ENCODE peak calls at places on chromosomes 16 and 17, in seven cellular contexts. A is sigmoid colon, G is A549, Z is body of pancreas, U is Panc1, S is testis, D is mesendoderm. I is an unnamed sample.
A peak's percentile ranks its signal among the peaks of the same experiment; 100 is the strongest.

GRCh38 chr17:42248351-42249179 is 27.6 kb downstream of the STAT5B start:
- DNase-seq in A (peak; percentile 95), G (no peak), Z (peak; percentile 75), U (no peak), S (peak; percentile 92), D (peak; percentile 18), I (peak; percentile 62)

GRCh38 chr17:35170968-35171771 is 23.0 kb downstream of the SLC35G3 start:
- DNase-seq in A (no peak), G (peak; percentile 49), Z (peak; percentile 15), U (no peak), S (no peak), D (no peak), I (no peak)

GRCh38 chr16:4003166-4003565 is 113.1 kb downstream of the ADCY9 start:
- DNase-seq in A (no peak), G (no peak), Z (no peak), U (no peak), S (no peak), D (no peak), I (no peak)

GRCh38 chr17:35245196-35245486 is 2.3 kb downstream of the SLFN5 start:
- DNase-seq in A (no peak), G (peak; percentile 63), Z (no peak), U (peak; percentile 68), S (no peak), D (peak; percentile 44), I (no peak)

GRCh38 chr17:82570282-82570681 is 50.8 kb downstream of the FOXK2 start:
- DNase-seq in A (no peak), G (no peak), Z (no peak), U (no peak), S (no peak), D (no peak), I (no peak)

GRCh38 chr17:68760141-68760475 is 158.9 kb upstream of the FAM20A start:
- DNase-seq in A (no peak), G (no peak), Z (no peak), U (no peak), S (no peak), D (no peak), I (no peak)

GRCh38 chr17:53722407-53722806 is 100.3 kb upstream of the KIF2B start:
- DNase-seq in A (no peak), G (peak; percentile 36), Z (no peak), U (no peak), S (no peak), D (peak; percentile 73), I (no peak)

GRCh38 chr17:39972271-39972670 is 8.3 kb upstream of the PSMD3 start:
- DNase-seq in A (no peak), G (no peak), Z (no peak), U (no peak), S (no peak), D (no peak), I (no peak)

GRCh38 chr17:6110592-6110991 is 40.4 kb downstream of the WSCD1 start:
- DNase-seq in A (no peak), G (no peak), Z (no peak), U (peak; percentile 2), S (no peak), D (no peak), I (no peak)

GRCh38 chr17:16250635-16251034 is 33.6 kb downstream of the PIGL start:
- DNase-seq in A (no peak), G (no peak), Z (no peak), U (no peak), S (no peak), D (no peak), I (no peak)

GRCh38 chr17:7213895-7214299 is 5.7 kb downstream of the DLG4 start:
- DNase-seq in A (peak; percentile 92), G (peak; percentile 94), Z (peak; percentile 82), U (no peak), S (peak; percentile 86), D (peak; percentile 100), I (no peak)

GRCh38 chr16:25109643-25110042 is 1.9 kb upstream of the LCMT1 start:
- DNase-seq in A (peak; percentile 76), G (peak; percentile 78), Z (peak; percentile 32), U (peak; percentile 92), S (peak; percentile 54), D (no peak), I (no peak)

GRCh38 chr17:6090253-6090652 is 20.1 kb downstream of the WSCD1 start:
- DNase-seq in A (peak; percentile 47), G (no peak), Z (no peak), U (no peak), S (no peak), D (no peak), I (no peak)

GRCh38 chr17:14833201-14833773 is 431.8 kb downstream of the PMP22 start:
- DNase-seq in A (no peak), G (no peak), Z (no peak), U (no peak), S (no peak), D (no peak), I (no peak)

GRCh38 chr16:8655184-8655717 is 19.2 kb upstream of the ABAT start:
- DNase-seq in A (no peak), G (no peak), Z (peak; percentile 48), U (no peak), S (no peak), D (peak; percentile 62), I (no peak)

GRCh38 chr17:48335858-48336500 is 94.0 kb downstream of the SKAP1 start:
- DNase-seq in A (no peak), G (peak; percentile 35), Z (no peak), U (peak; percentile 62), S (no peak), D (peak; percentile 43), I (no peak)

GRCh38 chr17:48333034-48333491 is 97.0 kb downstream of the SKAP1 start:
- DNase-seq in A (no peak), G (no peak), Z (no peak), U (peak; percentile 42), S (no peak), D (no peak), I (no peak)

GRCh38 chr17:48338720-48339119 is 91.3 kb downstream of the SKAP1 start:
- DNase-seq in A (no peak), G (no peak), Z (no peak), U (no peak), S (no peak), D (no peak), I (no peak)

GRCh38 chr17:48336986-48337385 is 93.0 kb downstream of the SKAP1 start:
- DNase-seq in A (no peak), G (no peak), Z (no peak), U (no peak), S (no peak), D (no peak), I (no peak)

DNA sequence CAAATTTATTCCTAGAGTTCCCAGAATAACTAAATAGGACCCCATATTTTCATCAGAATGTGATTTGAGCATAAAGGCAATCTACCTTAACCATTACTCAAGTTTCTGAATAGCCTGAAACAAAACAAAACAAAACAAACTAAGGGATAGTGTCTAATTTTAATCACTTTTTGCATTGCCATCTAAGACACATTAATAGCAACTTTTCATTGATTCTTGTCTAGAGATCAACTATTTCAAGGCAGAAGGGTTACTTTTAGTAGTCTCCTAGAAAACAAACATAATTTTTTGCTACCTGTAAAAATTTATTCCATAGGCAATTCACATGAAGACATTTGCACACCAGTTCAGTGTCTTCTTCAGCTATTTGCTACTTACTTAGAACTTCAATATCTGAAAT is 94.8 kb downstream of the SKAP1 start:
- DNase-seq in A (no peak), G (no peak), Z (no peak), U (no peak), S (no peak), D (no peak), I (no peak)
- H3K4me3 ChIP-seq in A (no peak overlapping the region), G (no peak overlapping the region), Z (no peak overlapping the region), U (no peak overlapping the region), S (no peak overlapping the region), D (no peak overlapping the region), I (no peak overlapping the region)

DNA sequence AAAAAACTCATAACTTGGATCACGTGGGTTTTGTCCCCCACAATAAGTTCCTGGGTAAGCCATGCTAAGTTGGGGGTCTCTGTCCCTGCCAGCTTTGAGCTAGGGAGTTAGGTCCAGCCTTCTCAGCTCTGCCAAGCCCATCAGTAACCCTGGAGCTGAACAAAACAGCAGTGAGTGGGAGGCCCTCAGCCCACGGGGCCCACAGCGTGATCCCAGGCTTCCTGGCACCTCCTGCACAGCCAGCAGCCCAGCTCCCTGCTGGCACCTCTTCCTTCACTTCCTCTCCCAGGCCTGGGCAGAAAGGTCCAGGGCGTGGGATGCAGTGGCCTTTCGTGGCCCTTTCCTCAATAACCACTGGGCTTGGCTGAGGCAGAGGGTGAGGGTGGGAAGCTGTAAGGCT is 35.6 kb upstream of the CDC42EP4 start:
- DNase-seq in A (no peak), G (no peak), Z (no peak), U (no peak), S (peak; percentile 78), D (no peak), I (no peak)
- H3K27ac ChIP-seq in A (peak overlapping the region; percentile 30), G (no peak overlapping the region), Z (no peak overlapping the region), U (peak overlapping the region; percentile 45), S (peak overlapping the region; percentile 24), D (no peak overlapping the region), I (no peak overlapping the region)

DNA sequence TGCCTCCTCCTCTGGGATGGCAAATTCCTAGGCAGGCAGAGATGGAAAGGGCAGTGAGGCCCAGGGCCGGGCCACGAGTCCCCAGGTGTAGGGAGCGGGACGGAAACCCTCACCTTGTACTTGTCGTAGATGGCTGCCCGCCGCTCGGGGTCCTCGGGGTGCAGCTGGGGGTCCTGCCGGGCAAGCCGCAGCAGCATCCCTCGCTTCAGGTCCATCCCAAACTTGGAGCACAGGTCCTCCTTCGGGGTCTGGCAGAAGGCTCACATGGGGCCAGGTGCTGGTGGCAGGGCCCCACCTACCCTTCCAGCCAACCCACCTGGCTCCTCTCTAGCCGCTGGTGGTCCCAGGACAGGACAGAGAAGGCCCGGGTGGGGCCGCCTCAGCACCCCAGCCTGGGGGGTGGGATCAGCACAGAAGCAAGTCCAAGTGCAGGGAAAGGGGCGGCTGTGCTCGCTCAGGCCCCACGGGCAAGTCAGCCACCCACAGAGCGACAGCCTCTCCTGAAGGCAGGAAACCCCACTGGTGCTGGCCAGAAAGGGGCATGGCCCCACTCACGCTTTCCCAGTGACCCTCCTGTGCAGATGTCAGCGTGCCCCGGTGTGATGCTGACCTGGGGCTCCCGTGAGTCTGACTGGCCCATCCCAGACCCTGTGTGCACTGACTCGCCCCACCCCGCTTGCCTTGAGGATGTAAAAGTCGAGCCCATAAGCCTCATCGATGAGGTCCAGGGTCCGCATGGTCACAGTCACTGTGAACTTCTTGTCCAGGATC is 1.8 kb downstream of the MRPL28 start:
- DNase-seq in A (peak; percentile 60), G (no peak), Z (no peak), U (no peak), S (no peak), D (no peak), I (no peak)
- H3K4me3 ChIP-seq in A (no peak overlapping the region), G (no peak overlapping the region), Z (no peak overlapping the region), U (no peak overlapping the region), S (no peak overlapping the region), D (no peak overlapping the region), I (no peak overlapping the region)

DNA sequence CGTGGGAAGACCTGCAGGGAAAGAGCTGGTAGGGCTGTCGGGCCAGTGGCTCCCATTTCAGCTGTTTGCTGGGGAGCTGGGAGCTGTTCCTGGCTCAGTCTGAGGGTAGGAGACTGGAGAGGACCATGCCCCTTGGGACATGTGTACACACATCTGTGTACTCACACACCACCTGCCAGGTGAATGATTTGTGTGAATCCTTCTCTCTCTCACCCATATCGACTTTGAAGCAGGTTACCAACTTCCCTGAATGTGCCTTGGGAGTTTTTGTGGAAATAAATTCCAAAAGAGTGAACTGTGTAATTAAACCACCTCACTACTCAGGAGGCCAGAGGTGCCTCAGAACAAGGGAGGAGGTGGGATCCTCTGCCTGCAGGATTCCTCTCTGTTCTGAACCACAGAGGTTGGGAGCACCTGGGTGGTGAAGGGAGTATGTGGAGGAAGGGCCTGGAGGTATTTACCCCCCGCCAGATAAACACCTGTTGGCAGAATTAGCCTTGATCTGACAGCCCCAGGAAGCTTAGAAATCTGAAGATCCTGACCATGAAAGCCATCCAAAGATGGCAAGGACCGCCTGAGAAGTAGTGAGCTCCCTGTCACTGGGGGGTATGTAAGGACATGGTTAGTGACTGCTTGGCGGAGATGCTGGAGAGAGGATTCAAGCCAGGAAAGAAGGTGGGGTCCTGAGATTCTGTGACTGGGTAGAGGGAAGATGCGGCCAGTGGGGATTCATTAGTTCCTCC is 3.3 kb downstream of the ABCC3 start:
- DNase-seq in A (no peak), G (no peak), Z (no peak), U (no peak), S (no peak), D (no peak), I (no peak)
- H3K27ac ChIP-seq in A (no peak overlapping the region), G (peak overlapping the region; percentile 100), Z (peak overlapping the region; percentile 82), U (peak overlapping the region; percentile 100), S (no peak overlapping the region), D (no peak overlapping the region), I (peak overlapping the region; percentile 53)